ENCODE peak calls at places on chromosomes 7 and 10, in seven cellular contexts. I, O, C, S, B, T and H are unnamed samples.

GRCh38 chr10:74585231-74586087 is 240.9 kb upstream of the KAT6B start:
- DNase-seq in I (peak; percentile 47), O (peak; percentile 62), B (no peak), C (no peak), S (peak; percentile 40), T (no peak), H (no peak)

GRCh38 chr7:37729160-37729559 is 45.6 kb downstream of the GPR141 start:
- DNase-seq in T (no peak), I (no peak), B (no peak), C (no peak), O (no peak), S (no peak), H (no peak)

GRCh38 chr10:118585234-118585633 is 10.2 kb downstream of the PRLHR start:
- DNase-seq in C (no peak), S (no peak), B (no peak), O (no peak), I (no peak), T (no peak), H (no peak)

GRCh38 chr10:47090903-47091302 is 179.7 kb downstream of the PTPN20 start:
- DNase-seq in B (no peak), T (no peak), C (no peak), S (no peak), I (no peak), O (no peak), H (no peak)

GRCh38 chr7:96380111-96380512 is 58.2 kb upstream of the SLC25A13 start:
- DNase-seq in O (no peak), I (no peak), T (no peak), B (no peak), S (no peak), C (no peak), H (no peak)

GRCh38 chr7:3399858-3400257 is 98.8 kb downstream of the SDK1 start:
- DNase-seq in I (peak; percentile 60), O (peak; percentile 9), B (peak; percentile 22), S (no peak), C (no peak), T (peak; percentile 5), H (peak; percentile 53)

GRCh38 chr10:97279121-97279815 is 13.2 kb downstream of the ARHGAP19 start:
- DNase-seq in I (no peak), T (no peak), C (no peak), O (no peak), B (peak; percentile 44), S (no peak), H (no peak)

GRCh38 chr10:61548371-61548770 is 95.2 kb upstream of the TMEM26 start:
- DNase-seq in O (no peak), T (no peak), I (no peak), C (no peak), S (no peak), B (peak; percentile 6), H (no peak)

GRCh38 chr7:153190452-153190851 is 430.9 kb downstream of the ACTR3B start:
- DNase-seq in I (no peak), B (no peak), O (peak; percentile 5), S (no peak), C (no peak), T (no peak), H (peak; percentile 20)

GRCh38 chr7:151838072-151838471 is 38.8 kb downstream of the PRKAG2 start:
- DNase-seq in C (no peak), O (no peak), B (no peak), T (peak; percentile 10), I (no peak), S (no peak), H (no peak)